ENCODE peak calls at places on chromosomes 16 and 17, in five cellular contexts. X is neuronal stem cell, H is hepatocyte, E is left ventricle myocardium inferior, N is A549. P is an unnamed sample.

GRCh38 chr17:11612956-11613355 is 14.7 kb downstream of the DNAH9 start:
- DNase-seq in X (no peak), H (no peak), E (no peak), N (no peak), P (no peak)

GRCh38 chr17:82380860-82381702 is 9.5 kb downstream of the UTS2R start:
- DNase-seq in X (no peak), H (no peak), E (no peak), N (no peak), P (no peak)

GRCh38 chr16:72021043-72021442 is 12.5 kb downstream of the DHODH start:
- DNase-seq in X (peak; percentile 8), H (no peak), E (no peak), N (no peak), P (no peak)

GRCh38 chr16:4859190-4859899 is 12.1 kb downstream of the UBN1 start:
- DNase-seq in X (no peak), H (no peak), E (no peak), N (no peak), P (no peak)

GRCh38 chr17:61253937-61254677 is 145.5 kb upstream of the TBX2 start:
- DNase-seq in X (no peak), H (no peak), E (no peak), N (no peak), P (no peak)

GRCh38 chr17:74757502-74757901 is 9.1 kb downstream of the NHERF1 start:
- DNase-seq in X (no peak), H (no peak), E (peak; percentile 52), N (no peak), P (peak; percentile 72)

GRCh38 chr16:28876973-28877641 is 1.2 kb upstream of the ATP2A1 start:
- DNase-seq in X (no peak), H (no peak), E (no peak), N (no peak), P (no peak)

GRCh38 chr17:70872194-70872593 is 702.9 kb downstream of the KCNJ2 start:
- DNase-seq in X (no peak), H (no peak), E (no peak), N (no peak), P (no peak)

GRCh38 chr16:17543073-17543472 is 72.3 kb upstream of the XYLT1 start:
- DNase-seq in X (no peak), H (no peak), E (no peak), N (no peak), P (no peak)

DNA sequence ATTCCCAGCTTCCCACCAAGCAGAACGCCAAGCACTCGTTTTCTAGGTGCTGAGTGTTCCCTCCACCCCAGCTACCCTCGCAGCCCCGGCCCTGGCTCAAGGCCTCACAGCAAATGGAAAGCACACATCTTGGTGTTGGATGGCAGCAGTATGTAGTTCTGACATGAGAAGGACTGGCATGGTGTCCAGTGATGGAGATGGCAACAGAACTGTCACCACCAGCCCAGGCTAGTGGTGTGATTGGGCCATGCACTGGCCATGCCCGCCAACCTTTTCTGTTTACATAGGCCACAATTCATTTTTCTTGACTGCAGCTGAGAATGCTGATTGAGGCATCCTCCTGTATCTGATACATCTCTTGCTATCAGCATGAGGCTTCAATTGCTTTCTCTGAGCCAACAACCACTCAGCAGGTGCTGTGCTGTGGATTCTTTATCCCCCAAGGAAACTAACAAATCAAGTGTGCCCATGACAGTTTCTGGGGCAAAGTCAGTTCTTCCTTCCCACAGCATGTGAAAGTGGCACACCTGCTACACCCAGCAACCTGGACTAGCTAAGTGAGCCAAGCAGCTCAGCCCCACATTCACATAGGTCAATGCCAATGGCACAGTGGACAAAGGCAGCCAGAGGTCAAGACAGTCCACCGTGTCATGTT is 3.8 kb downstream of the SLC12A4 start:
- DNase-seq in X (no peak), H (no peak), E (no peak), N (no peak), P (no peak)
- H3K4me1 ChIP-seq in X (peaks cover 27% of the 10 kb centered on the region), H (peaks cover 24% of the 10 kb centered on the region), E (peaks cover 98% of the 10 kb centered on the region), N (peaks cover 25% of the 10 kb centered on the region), P (peaks cover 15% of the 10 kb centered on the region)

DNA sequence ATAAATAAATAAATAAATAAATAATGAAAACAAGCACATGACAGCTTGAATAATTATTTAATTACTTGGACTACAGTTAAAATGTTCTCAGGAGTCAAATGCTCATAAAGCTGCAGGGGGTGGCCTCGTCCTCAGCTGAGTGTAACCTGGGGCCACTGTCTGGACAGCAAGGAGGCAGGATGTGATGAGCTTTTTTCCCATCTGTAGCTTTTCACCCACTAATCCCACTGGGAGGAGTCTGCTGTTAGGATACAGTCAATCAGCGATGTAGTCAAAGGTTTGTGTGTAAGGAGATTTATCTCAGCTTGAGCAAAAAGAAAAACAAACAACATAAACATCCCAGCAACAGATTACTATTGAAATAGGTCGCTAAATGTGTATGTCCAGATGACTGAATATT is 22.5 kb downstream of the ZCCHC14 start:
- DNase-seq in X (no peak), H (no peak), E (no peak), N (no peak), P (no peak)
- H3K4me1 ChIP-seq in X (peaks cover 12% of the 10 kb centered on the region), H (peaks cover 44% of the 10 kb centered on the region), E (peaks cover 88% of the 10 kb centered on the region), N (peaks cover 13% of the 10 kb centered on the region), P (peaks cover 14% of the 10 kb centered on the region)

GRCh38 chr16:84349852-84350565 is 18.3 kb upstream of the ATP2C2 start:
- DNase-seq in X (no peak), H (no peak), E (no peak), N (no peak), P (no peak)

GRCh38 chr16:84344781-84345180 is 23.6 kb upstream of the ATP2C2 start:
- DNase-seq in X (no peak), H (no peak), E (no peak), N (no peak), P (no peak)

GRCh38 chr16:84348386-84348785 is 20.0 kb upstream of the ATP2C2 start:
- DNase-seq in X (no peak), H (no peak), E (no peak), N (no peak), P (no peak)

GRCh38 chr16:84350611-84351400 is 17.5 kb upstream of the ATP2C2 start:
- DNase-seq in X (no peak), H (no peak), E (no peak), N (no peak), P (no peak)

DNA sequence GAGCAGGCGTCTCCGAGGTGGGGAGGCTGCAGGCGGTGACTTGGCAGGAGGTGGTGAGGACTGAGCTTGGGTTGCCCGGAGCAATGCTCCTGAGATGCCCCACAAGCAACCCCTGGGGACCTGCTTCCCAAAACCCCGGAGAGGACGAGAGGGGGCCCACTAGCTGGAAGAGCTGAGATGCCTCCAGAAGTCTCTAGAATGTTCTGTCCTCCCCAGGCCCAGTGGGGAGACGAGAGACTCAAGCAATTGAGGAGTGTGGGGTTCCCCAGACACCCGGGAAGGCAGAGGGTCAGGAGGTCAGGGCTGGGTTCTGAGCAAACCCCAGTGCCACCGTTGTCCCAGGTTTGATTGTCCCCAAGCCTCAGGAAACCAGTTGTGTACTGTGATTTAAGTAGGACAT is 21.2 kb upstream of the ATP2C2 start:
- DNase-seq in X (no peak), H (no peak), E (no peak), N (no peak), P (peak; percentile 20)
- H3K4me1 ChIP-seq in X (peaks cover 9% of the 10 kb centered on the region), H (peaks cover 6% of the 10 kb centered on the region), E (no peaks in the 10 kb centered on the region), N (no peaks in the 10 kb centered on the region), P (no peaks in the 10 kb centered on the region)

GRCh38 chr17:78359936-78360370 is at the start of gene SOCS3:
- DNase-seq in X (peak; percentile 96), H (peak; percentile 98), E (peak; percentile 95), N (peak; percentile 98), P (peak; percentile 96)

GRCh38 chr17:78362671-78363070 is 2.8 kb upstream of the SOCS3 start:
- DNase-seq in X (no peak), H (no peak), E (no peak), N (no peak), P (no peak)

GRCh38 chr17:78361227-78361683 is 1.4 kb upstream of the SOCS3 start:
- DNase-seq in X (no peak), H (no peak), E (no peak), N (no peak), P (no peak)

GRCh38 chr17:78360371-78361226 is 722 bp upstream of the SOCS3 start:
- DNase-seq in X (peak; percentile 91), H (peak; percentile 96), E (peak; percentile 92), N (peak; percentile 99), P (peak; percentile 92)

GRCh38 chr17:78362232-78362631 is 2.4 kb upstream of the SOCS3 start:
- DNase-seq in X (no peak), H (no peak), E (no peak), N (no peak), P (no peak)
- H3K4me1 ChIP-seq in X (peaks cover 55% of the 10 kb centered on the region), H (peaks cover 43% of the 10 kb centered on the region), E (peaks cover 56% of the 10 kb centered on the region), N (peaks cover 19% of the 10 kb centered on the region), P (peaks cover 5% of the 10 kb centered on the region)

DNA sequence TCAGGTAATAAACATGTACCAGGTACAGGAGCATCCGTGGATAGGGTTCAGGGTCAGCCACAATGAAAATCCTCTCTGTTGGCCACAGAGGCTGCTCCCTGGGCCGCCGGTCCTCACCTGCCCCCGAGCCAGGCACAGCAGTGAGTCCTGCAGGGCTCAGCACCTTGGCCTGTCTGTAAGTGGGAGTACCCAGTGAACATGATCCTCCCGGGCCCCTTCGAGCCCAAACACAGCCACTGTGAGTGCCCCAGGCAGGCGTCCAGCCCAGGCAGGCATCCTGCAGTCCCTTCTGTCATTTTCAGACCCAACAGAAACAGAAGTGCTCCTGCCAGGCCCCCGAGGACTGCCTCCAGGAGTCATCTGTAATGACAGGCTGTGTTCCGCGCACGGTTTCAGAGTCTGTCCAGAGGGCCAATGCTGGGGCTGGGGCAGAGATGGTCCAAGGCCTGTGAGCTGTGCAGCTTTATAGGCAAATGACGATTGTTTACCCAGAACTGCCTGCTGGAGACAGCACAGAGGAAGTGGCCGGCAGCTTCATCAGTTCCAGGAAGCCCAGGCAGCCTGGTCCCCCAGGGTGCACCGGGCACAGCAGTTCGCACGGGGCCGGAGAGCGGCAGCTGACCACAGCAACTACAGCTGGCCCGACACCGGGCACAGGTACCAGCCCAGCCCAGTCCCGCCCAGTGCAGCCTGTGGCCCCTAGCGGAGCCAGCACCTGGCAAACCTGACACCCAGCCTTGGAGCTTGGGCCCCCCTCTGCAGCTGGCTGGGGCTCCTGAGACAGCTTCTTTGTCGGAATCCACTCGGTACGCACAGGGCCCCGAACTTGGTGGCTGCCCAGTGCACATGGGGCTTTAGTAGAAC is 13.2 kb downstream of the SLC7A5 start:
- DNase-seq in X (no peak), H (peak; percentile 71), E (peak; percentile 60), N (no peak), P (peak; percentile 60)
- H3K4me1 ChIP-seq in X (peaks cover 18% of the 10 kb centered on the region), H (peaks cover 56% of the 10 kb centered on the region), E (peaks cover 60% of the 10 kb centered on the region), N (peaks cover 91% of the 10 kb centered on the region), P (peaks cover 12% of the 10 kb centered on the region)

GRCh38 chr17:52147431-52147830 is 11.1 kb downstream of the CA10 start:
- DNase-seq in X (no peak), H (no peak), E (no peak), N (no peak), P (no peak)
- H3K4me1 ChIP-seq in X (no peaks in the 10 kb centered on the region), H (no peaks in the 10 kb centered on the region), E (no peaks in the 10 kb centered on the region), N (no peaks in the 10 kb centered on the region), P (no peaks in the 10 kb centered on the region)

P was measured in pancreas.